ENCODE peak calls at places on chromosomes 4 and X, in five cellular contexts. One of them, this sample, is unnamed.

GRCh38 chr4:171880136-171880535 is 66.9 kb downstream of the GALNTL6 start:
- DNase-seq in A549: peak
- DNase-seq in transverse colon: no peak
- DNase-seq in H1: no peak
- DNase-seq in tibial nerve: no peak
- DNase-seq in this sample: no peak

GRCh38 chr4:3489451-3489962 is 26.4 kb downstream of the DOK7 start:
- DNase-seq in tibial nerve: no peak
- DNase-seq in H1: no peak
- DNase-seq in A549: peak
- DNase-seq in transverse colon: no peak
- DNase-seq in this sample: peak

GRCh38 chr4:3026531-3026930 is 47.8 kb downstream of the HTT-AS start:
- DNase-seq in transverse colon: no peak
- DNase-seq in tibial nerve: no peak
- DNase-seq in H1: no peak
- DNase-seq in A549: no peak
- DNase-seq in this sample: no peak

GRCh38 chrX:124001581-124001980 is 40.1 kb downstream of the STAG2 start:
- DNase-seq in transverse colon: no peak
- DNase-seq in tibial nerve: no peak
- DNase-seq in H1: no peak
- DNase-seq in A549: no peak
- DNase-seq in this sample: no peak

GRCh38 chr4:108166038-108166437 is 2.7 kb downstream of the LEF1 start:
- DNase-seq in tibial nerve: no peak
- DNase-seq in H1: no peak
- DNase-seq in A549: no peak
- DNase-seq in transverse colon: no peak
- DNase-seq in this sample: no peak

GRCh38 chr4:8269535-8270417 is at the start of gene HTRA3:
- DNase-seq in tibial nerve: peak
- DNase-seq in transverse colon: peak
- DNase-seq in H1: no peak
- DNase-seq in A549: no peak
- DNase-seq in this sample: peak

GRCh38 chr4:67568820-67569219 is 10.3 kb downstream of the STAP1 start:
- DNase-seq in tibial nerve: no peak
- DNase-seq in transverse colon: no peak
- DNase-seq in A549: no peak
- DNase-seq in H1: no peak
- DNase-seq in this sample: no peak

GRCh38 chr4:92304636-92305035 is 870 bp downstream of the GRID2 start:
- DNase-seq in transverse colon: no peak
- DNase-seq in A549: no peak
- DNase-seq in tibial nerve: no peak
- DNase-seq in H1: no peak
- DNase-seq in this sample: no peak

GRCh38 chr4:142158980-142159379 is 522.6 kb downstream of the IL15 start:
- DNase-seq in H1: no peak
- DNase-seq in transverse colon: no peak
- DNase-seq in tibial nerve: no peak
- DNase-seq in A549: no peak
- DNase-seq in this sample: no peak

GRCh38 chr4:100428051-100428450 is 89.8 kb downstream of the EMCN start:
- DNase-seq in H1: no peak
- DNase-seq in A549: peak
- DNase-seq in transverse colon: no peak
- DNase-seq in tibial nerve: no peak
- DNase-seq in this sample: peak

GRCh38 chr4:110231869-110232268 is 33.5 kb upstream of the ELOVL6 start:
- DNase-seq in H1: no peak
- DNase-seq in tibial nerve: no peak
- DNase-seq in A549: peak
- DNase-seq in transverse colon: no peak
- DNase-seq in this sample: no peak

GRCh38 chr4:143417679-143418403 is 81.2 kb downstream of the GAB1 start:
- DNase-seq in tibial nerve: no peak
- DNase-seq in transverse colon: no peak
- DNase-seq in H1: no peak
- DNase-seq in A549: no peak
- DNase-seq in this sample: peak

GRCh38 chr4:53005149-53005546 is 143.0 kb downstream of the RASL11B start:
- DNase-seq in H1: no peak
- DNase-seq in tibial nerve: no peak
- DNase-seq in A549: no peak
- DNase-seq in transverse colon: no peak
- DNase-seq in this sample: no peak

GRCh38 chrX:150897371-150898319 is 823 bp downstream of the CD99L2 start:
- DNase-seq in H1: no peak
- DNase-seq in tibial nerve: no peak
- DNase-seq in transverse colon: peak
- DNase-seq in A549: peak
- DNase-seq in this sample: no peak

GRCh38 chr4:187606581-187606980 is 389.0 kb upstream of the ZFP42 start:
- DNase-seq in tibial nerve: no peak
- DNase-seq in H1: no peak
- DNase-seq in transverse colon: peak
- DNase-seq in A549: peak
- DNase-seq in this sample: no peak

GRCh38 chr4:77104405-77105292 is 28.9 kb upstream of the CCNI start:
- DNase-seq in H1: no peak
- DNase-seq in A549: no peak
- DNase-seq in tibial nerve: peak
- DNase-seq in transverse colon: peak
- DNase-seq in this sample: no peak

GRCh38 chr4:1714303-1715001 is 2.3 kb upstream of the SLBP start:
- DNase-seq in transverse colon: no peak
- DNase-seq in H1: no peak
- DNase-seq in tibial nerve: no peak
- DNase-seq in A549: peak
- DNase-seq in this sample: no peak

GRCh38 chrX:7059214-7059838 is 88.2 kb upstream of the STS start:
- DNase-seq in H1: no peak
- DNase-seq in A549: no peak
- DNase-seq in transverse colon: no peak
- DNase-seq in tibial nerve: no peak
- DNase-seq in this sample: no peak

GRCh38 chr4:1508161-1509160 is 102.2 kb upstream of the NKX1-1 start:
- DNase-seq in transverse colon: no peak
- DNase-seq in A549: no peak
- DNase-seq in H1: no peak
- DNase-seq in tibial nerve: no peak
- DNase-seq in this sample: peak

GRCh38 chr4:75542824-75543223 is 13.0 kb upstream of the ODAPH start:
- DNase-seq in H1: no peak
- DNase-seq in A549: peak
- DNase-seq in transverse colon: no peak
- DNase-seq in tibial nerve: no peak
- DNase-seq in this sample: no peak

GRCh38 chr4:127145001-127145400 is 487.8 kb upstream of the INTU start:
- DNase-seq in H1: no peak
- DNase-seq in transverse colon: no peak
- DNase-seq in A549: no peak
- DNase-seq in tibial nerve: no peak
- DNase-seq in this sample: peak

GRCh38 chr4:127141857-127142256 is 490.9 kb upstream of the INTU start:
- DNase-seq in transverse colon: no peak
- DNase-seq in H1: no peak
- DNase-seq in tibial nerve: no peak
- DNase-seq in A549: no peak
- DNase-seq in this sample: no peak

GRCh38 chr4:127139788-127140286 is 492.9 kb upstream of the INTU start:
- DNase-seq in transverse colon: no peak
- DNase-seq in tibial nerve: no peak
- DNase-seq in A549: no peak
- DNase-seq in H1: no peak
- DNase-seq in this sample: no peak

GRCh38 chr4:127140306-127140705 is 492.5 kb upstream of the INTU start:
- DNase-seq in tibial nerve: no peak
- DNase-seq in transverse colon: no peak
- DNase-seq in H1: no peak
- DNase-seq in A549: peak
- DNase-seq in this sample: no peak

DNA sequence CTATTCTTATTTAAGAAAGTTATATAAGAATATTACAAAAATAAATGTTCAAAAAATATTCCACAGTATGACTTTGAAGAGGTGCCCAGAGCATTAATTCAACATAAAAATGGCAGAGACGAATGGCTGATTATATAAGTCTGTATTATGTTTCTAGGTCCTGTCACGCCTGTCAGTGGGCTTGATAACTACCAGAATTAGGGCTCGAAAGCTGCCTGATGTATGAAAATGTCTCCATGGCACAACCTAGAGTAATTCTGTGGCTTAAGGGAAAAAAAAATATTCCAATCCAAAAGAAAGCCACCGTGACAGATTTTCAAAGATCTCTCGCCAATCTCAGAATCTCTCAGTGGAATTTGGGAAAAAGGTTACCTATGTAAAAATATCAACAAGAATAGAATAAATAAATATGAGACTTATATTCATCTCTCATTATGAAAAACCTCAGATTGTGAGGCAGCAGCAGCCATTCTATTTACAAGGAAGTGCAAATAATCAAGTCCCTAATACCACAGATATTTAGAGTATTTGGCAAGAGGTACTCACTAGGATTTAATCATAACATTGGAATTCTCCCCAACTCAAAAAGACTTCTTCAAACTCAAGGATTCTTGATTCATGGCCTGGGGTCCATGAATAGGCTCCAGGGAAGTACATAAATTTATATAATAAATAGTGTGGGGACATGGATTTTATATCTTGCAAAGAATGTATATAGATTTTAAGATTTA is 489.1 kb upstream of the INTU start:
- DNase-seq in transverse colon: no peak
- DNase-seq in A549: no peak
- DNase-seq in H1: no peak
- DNase-seq in tibial nerve: no peak
- DNase-seq in this sample: no peak
- H3K27ac ChIP-seq in transverse colon: peak
- H3K27ac ChIP-seq in A549: no peak
- H3K27ac ChIP-seq in H1: no peak
- H3K27ac ChIP-seq in tibial nerve: no peak
- H3K27ac ChIP-seq in this sample: peak

GRCh38 chr4:19592391-19592790 is 659.3 kb upstream of the SLIT2 start:
- DNase-seq in tibial nerve: no peak
- DNase-seq in transverse colon: no peak
- DNase-seq in A549: no peak
- DNase-seq in H1: no peak
- DNase-seq in this sample: no peak
- TF ChIP-seq EP300 in tibial nerve: no peak
- TF ChIP-seq EP300 in transverse colon: no peak
- TF ChIP-seq EP300 in A549: no peak
- TF ChIP-seq EP300 in H1: no peak
- TF ChIP-seq EP300 in this sample: no peak

GRCh38 chr4:38131371-38132139 is 171.4 kb downstream of the PTTG2 start:
- DNase-seq in tibial nerve: no peak
- DNase-seq in transverse colon: peak
- DNase-seq in A549: no peak
- DNase-seq in H1: peak
- DNase-seq in this sample: no peak

GRCh38 chr4:38125816-38126215 is 165.6 kb downstream of the PTTG2 start:
- DNase-seq in A549: no peak
- DNase-seq in tibial nerve: no peak
- DNase-seq in H1: no peak
- DNase-seq in transverse colon: no peak
- DNase-seq in this sample: no peak

GRCh38 chr4:38130884-38131283 is 170.7 kb downstream of the PTTG2 start:
- DNase-seq in H1: no peak
- DNase-seq in transverse colon: no peak
- DNase-seq in A549: no peak
- DNase-seq in tibial nerve: no peak
- DNase-seq in this sample: no peak

GRCh38 chr4:38129452-38129830 is 169.2 kb downstream of the PTTG2 start:
- DNase-seq in H1: no peak
- DNase-seq in tibial nerve: no peak
- DNase-seq in A549: no peak
- DNase-seq in transverse colon: no peak
- DNase-seq in this sample: no peak

GRCh38 chr4:38128478-38129451 is 168.6 kb downstream of the PTTG2 start:
- DNase-seq in H1: peak
- DNase-seq in tibial nerve: no peak
- DNase-seq in transverse colon: peak
- DNase-seq in A549: peak
- DNase-seq in this sample: no peak
- H3K4me3 ChIP-seq in H1: no peak
- H3K4me3 ChIP-seq in tibial nerve: no peak
- H3K4me3 ChIP-seq in transverse colon: no peak
- H3K4me3 ChIP-seq in A549: no peak
- H3K4me3 ChIP-seq in this sample: no peak

GRCh38 chr4:166896254-166896653 is 338.0 kb downstream of the SPOCK3 start:
- DNase-seq in transverse colon: no peak
- DNase-seq in A549: no peak
- DNase-seq in H1: no peak
- DNase-seq in tibial nerve: no peak
- DNase-seq in this sample: no peak
- H3K27ac ChIP-seq in transverse colon: no peak
- H3K27ac ChIP-seq in A549: no peak
- H3K27ac ChIP-seq in H1: no peak
- H3K27ac ChIP-seq in tibial nerve: no peak
- H3K27ac ChIP-seq in this sample: no peak

DNA sequence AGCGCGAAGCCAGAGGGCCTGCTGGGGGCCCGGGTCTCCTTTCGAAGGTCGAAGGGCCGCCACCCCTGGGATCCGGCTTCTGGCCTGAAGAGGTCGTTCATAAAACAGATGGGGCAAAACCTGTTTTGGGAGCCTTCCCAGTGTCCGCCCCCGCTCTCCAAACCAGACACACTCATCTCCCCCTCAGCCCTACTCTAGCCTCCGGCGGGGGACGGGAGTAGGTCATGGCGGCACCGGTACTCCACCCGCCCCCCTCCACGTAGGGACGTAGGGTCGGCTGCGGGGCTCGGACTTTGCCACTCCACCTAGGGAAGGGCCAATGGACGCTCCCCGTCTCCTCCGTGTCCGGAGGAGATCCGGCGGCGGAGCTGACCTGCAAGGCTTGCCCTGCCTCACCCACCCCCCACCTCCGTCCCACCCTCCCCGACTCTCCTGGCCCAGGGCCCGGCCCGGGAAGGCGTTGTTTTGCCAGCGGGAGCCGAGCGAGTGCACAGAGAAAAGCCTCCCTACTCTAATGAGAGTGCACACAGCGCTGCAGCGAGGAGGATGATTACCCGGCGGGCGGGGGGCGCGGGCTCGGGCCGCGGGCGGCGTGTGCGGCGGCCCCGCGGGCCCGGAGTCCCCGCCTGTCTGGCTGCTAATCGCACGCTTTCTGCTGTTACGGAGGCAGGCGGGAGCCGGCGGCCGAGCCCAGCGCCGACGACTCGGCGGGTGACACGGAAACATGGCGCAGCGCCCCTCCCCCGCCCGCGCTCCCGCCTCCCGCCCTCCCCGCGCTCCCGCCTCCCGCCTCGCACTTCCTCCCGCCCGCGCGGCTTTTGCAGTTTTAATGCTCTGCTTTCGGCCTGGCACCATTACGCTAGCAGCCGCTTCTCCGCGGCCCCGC is 8.3 kb upstream of the BCOR start:
- DNase-seq in H1: no peak
- DNase-seq in transverse colon: peak
- DNase-seq in A549: peak
- DNase-seq in tibial nerve: peak
- DNase-seq in this sample: peak
- TF ChIP-seq EP300 in H1: no peak
- TF ChIP-seq EP300 in transverse colon: no peak
- TF ChIP-seq EP300 in A549: no peak
- TF ChIP-seq EP300 in tibial nerve: peak
- TF ChIP-seq EP300 in this sample: no peak